ENCODE peak calls at places on chromosomes 16 and 17, in four cellular contexts. C is BE2C, Y is mesothelial cell of epicardium, X is A549. Z is an unnamed sample.

GRCh38 chr17:8922451-8922850 is 43.1 kb downstream of the PIK3R5 start:
- DNase-seq in C (no peak), Y (no peak), X (no peak), Z (no peak)

GRCh38 chr17:7818026-7818425 is 16.0 kb upstream of the KDM6B start:
- DNase-seq in Y (no peak), X (no peak), C (no peak), Z (no peak)

GRCh38 chr16:54651851-54652770 is 278.6 kb upstream of the IRX5 start:
- DNase-seq in Y (no peak), C (no peak), X (no peak), Z (no peak)

GRCh38 chr16:59356144-59356543 is 622.0 kb upstream of the GOT2 start:
- DNase-seq in X (no peak), Y (no peak), C (no peak), Z (no peak)

GRCh38 chr17:80892019-80892855 is 99.4 kb upstream of the CHMP6 start:
- DNase-seq in X (peak), Y (no peak), C (peak), Z (no peak)

GRCh38 chr17:56230660-56231059 is 77.4 kb downstream of the ANKFN1 start:
- DNase-seq in Y (no peak), C (no peak), X (no peak), Z (no peak)

GRCh38 chr17:35074711-35075707 is 11.5 kb upstream of the RFFL start:
- DNase-seq in X (no peak), Y (no peak), C (no peak), Z (no peak)

GRCh38 chr17:51228177-51228576 is 31.7 kb downstream of the MBTD1 start:
- DNase-seq in Y (no peak), X (no peak), C (no peak), Z (no peak)

GRCh38 chr17:28180449-28180848 is 138.0 kb downstream of the NLK start:
- DNase-seq in C (no peak), Y (no peak), X (no peak), Z (no peak)

GRCh38 chr17:51666971-51667721 is 406.8 kb downstream of the UTP18 start:
- DNase-seq in X (no peak), C (no peak), Y (no peak), Z (no peak)

GRCh38 chr16:46871587-46871986 is 12.6 kb upstream of the GPT2 start:
- DNase-seq in Y (no peak), C (no peak), X (no peak), Z (no peak)

GRCh38 chr16:48231675-48232214 is 12.4 kb upstream of the LONP2 start:
- DNase-seq in C (peak), Y (no peak), X (peak), Z (no peak)

GRCh38 chr17:65457635-65458257 is 103.7 kb downstream of the AXIN2 start:
- DNase-seq in X (no peak), C (no peak), Y (no peak), Z (no peak)

GRCh38 chr17:50493744-50494143 is 14.5 kb upstream of the MYCBPAP start:
- DNase-seq in Y (no peak), C (no peak), X (no peak), Z (no peak)

GRCh38 chr17:77698903-77699615 is 259.4 kb upstream of the TNRC6C start:
- DNase-seq in X (no peak), C (no peak), Y (no peak), Z (no peak)

GRCh38 chr16:52318259-52319008 is 228.5 kb downstream of the TOX3 start:
- DNase-seq in X (no peak), Y (no peak), C (no peak), Z (no peak)

GRCh38 chr17:61157246-61157887 is 242.3 kb upstream of the TBX2 start:
- DNase-seq in Y (no peak), X (peak), C (peak), Z (no peak)

GRCh38 chr16:8963010-8963824 is 489 bp downstream of the USP7 start:
- DNase-seq in X (no peak), Y (no peak), C (no peak), Z (peak)

GRCh38 chr17:60720763-60721531 is 43.3 kb downstream of the BCAS3 start:
- DNase-seq in X (peak), Y (no peak), C (peak), Z (no peak)

GRCh38 chr17:49939318-49939717 is 29.7 kb upstream of the DLX4 start:
- DNase-seq in X (no peak), C (no peak), Y (no peak), Z (no peak)

GRCh38 chr17:4938670-4939553 is 934 bp downstream of the SLC25A11 start:
- DNase-seq in X (no peak), Y (no peak), C (no peak), Z (no peak)

GRCh38 chr16:12225816-12226480 is 249.4 kb downstream of the SNX29 start:
- DNase-seq in Y (no peak), C (no peak), X (no peak), Z (no peak)

GRCh38 chr16:81899601-81900000 is 111.7 kb downstream of the SDR42E1 start:
- DNase-seq in X (no peak), C (no peak), Y (no peak), Z (no peak)

GRCh38 chr17:77734371-77735050 is 224.0 kb upstream of the TNRC6C start:
- DNase-seq in C (peak), Y (peak), X (peak), Z (peak)

GRCh38 chr16:85615014-85615851 is 2.1 kb downstream of the GSE1 start:
- DNase-seq in C (no peak), X (peak), Y (peak), Z (no peak)

GRCh38 chr16:67406628-67407027 is 9.6 kb downstream of the ZDHHC1 start:
- DNase-seq in X (no peak), Y (no peak), C (no peak), Z (no peak)

GRCh38 chr17:34998205-34998604 is 17.9 kb downstream of the LIG3 start:
- DNase-seq in X (peak), Y (no peak), C (peak), Z (peak)

GRCh38 chr17:73594598-73594997 is 49.6 kb downstream of the SDK2 start:
- DNase-seq in X (no peak), C (no peak), Y (no peak), Z (no peak)

GRCh38 chr17:79034931-79035485 is 11.0 kb downstream of the C1QTNF1 start:
- DNase-seq in C (no peak), X (no peak), Y (no peak), Z (no peak)

GRCh38 chr16:11784048-11784780 is 12.8 kb downstream of the ZC3H7A start:
- DNase-seq in C (no peak), X (no peak), Y (no peak), Z (no peak)

GRCh38 chr16:65069090-65069489 is 52.8 kb downstream of the CDH11 start:
- DNase-seq in X (no peak), C (no peak), Y (no peak), Z (no peak)

GRCh38 chr17:13993106-13993505 is 76.2 kb upstream of the COX10 start:
- DNase-seq in X (no peak), Y (no peak), C (no peak), Z (no peak)

GRCh38 chr16:55562936-55563335 is 3.5 kb upstream of the CAPNS2 start:
- DNase-seq in Y (no peak), C (no peak), X (no peak), Z (no peak)

GRCh38 chr16:2530629-2531318 is 434 bp downstream of the CEMP1 start:
- DNase-seq in C (no peak), X (no peak), Y (no peak), Z (no peak)

GRCh38 chr16:2528161-2529060 is 2.8 kb downstream of the CEMP1 start:
- DNase-seq in Y (no peak), X (no peak), C (no peak), Z (no peak)

GRCh38 chr16:2527784-2528100 is 3.5 kb downstream of the CEMP1 start:
- DNase-seq in C (no peak), Y (no peak), X (no peak), Z (no peak)

GRCh38 chr16:2529961-2530628 is 1.1 kb downstream of the CEMP1 start:
- DNase-seq in Y (no peak), X (no peak), C (no peak), Z (no peak)

DNA sequence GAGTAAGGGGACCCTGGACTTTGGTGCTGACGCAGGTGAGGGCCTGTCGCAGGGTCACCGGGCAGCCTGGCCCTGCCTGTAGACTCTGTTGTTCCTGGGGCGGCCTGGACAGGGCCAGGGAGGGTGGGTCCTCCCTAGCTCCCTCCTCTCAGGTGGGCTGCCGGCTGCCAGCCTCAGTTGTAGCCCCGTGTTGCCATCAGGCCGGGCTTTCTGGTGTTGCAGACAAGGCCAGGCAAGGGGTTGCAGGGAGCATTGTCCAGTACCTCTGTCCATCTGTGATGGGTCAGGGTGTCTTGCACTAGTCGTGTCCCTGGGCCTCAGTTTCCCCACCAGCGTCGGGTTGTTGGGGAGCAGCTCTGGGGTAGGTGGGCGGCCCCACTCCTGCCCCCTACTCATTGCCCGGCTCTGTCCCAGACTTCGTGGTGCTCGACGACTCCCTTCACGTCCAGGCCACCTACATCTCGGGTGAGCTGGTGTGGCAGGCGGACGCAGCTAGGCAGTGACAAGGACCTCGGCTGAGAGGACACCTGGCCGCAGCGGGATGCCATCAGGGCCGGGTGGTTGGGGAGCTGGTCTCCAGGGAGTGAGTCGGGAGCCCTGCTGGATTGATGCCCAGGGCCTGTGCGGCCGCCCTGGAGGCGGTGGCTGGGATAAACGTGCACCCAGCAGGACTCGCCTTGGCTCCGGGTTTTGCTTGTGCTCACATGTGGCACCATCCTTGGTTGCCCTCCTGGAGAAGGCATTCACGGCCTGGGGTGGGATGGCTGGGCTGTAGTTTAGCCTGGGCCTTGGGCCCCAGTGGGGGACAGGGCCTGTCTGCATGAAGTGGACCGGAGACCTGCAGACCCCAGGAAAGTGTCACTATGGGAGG is 1.9 kb downstream of the CEMP1 start:
- DNase-seq in X (no peak), Y (no peak), C (peak), Z (peak)
- TF ChIP-seq CTCF in X (no peak), Y (no peak), C (peak), Z (no peak)

GRCh38 chr16:7615565-7615964 is 282.9 kb downstream of the RBFOX1 start:
- DNase-seq in C (no peak), X (no peak), Y (no peak), Z (no peak)
- TF ChIP-seq CTCF in C (no peak), X (no peak), Y (no peak), Z (no peak)

GRCh38 chr17:82947051-82947991 is 107.5 kb upstream of the ZNF750 start:
- DNase-seq in C (no peak), Y (no peak), X (no peak), Z (no peak)
- TF ChIP-seq CTCF in C (no peak), Y (no peak), X (no peak), Z (no peak)

GRCh38 chr17:37570527-37571093 is 38.6 kb downstream of the SYNRG start:
- DNase-seq in C (peak), Y (peak), X (peak), Z (no peak)
- TF ChIP-seq CTCF in C (peak), Y (no peak), X (peak), Z (no peak)